ENCODE peak calls at places on chromosomes 6 and 20, in seven cellular contexts. Y is A549; X is hippocampal formation; K is GOT3; F is brain microvascular endothelial cell; C is stimulated activated CD8-positive, alpha-beta memory T cell treated with anti-CD3 and anti-CD28 coated beads, Interleukin-7, amount 100 ng/mL, for 1 hour; L is fibroblast of the aortic adventitia. D is an unnamed sample.

GRCh38 chr20:58623579-58624473 is 27.3 kb upstream of the STX16 start:
- DNase-seq in Y (peak), C (no peak), X (peak), F (peak), K (peak), L (peak), D (no peak)

GRCh38 chr6:170188571-170189001 is 102.3 kb downstream of the DLL1 start:
- DNase-seq in K (no peak), C (no peak), L (no peak), F (no peak), Y (no peak), X (no peak), D (no peak)

GRCh38 chr6:17905611-17906592 is 81.5 kb downstream of the KIF13A start:
- DNase-seq in F (peak), K (no peak), C (no peak), L (peak), X (no peak), Y (no peak), D (no peak)

GRCh38 chr20:4730782-4731181 is 9.1 kb downstream of the PRND start:
- DNase-seq in L (peak), C (no peak), F (no peak), K (no peak), Y (no peak), X (no peak), D (no peak)

GRCh38 chr6:71393471-71393870 is 104.9 kb downstream of the OGFRL1 start:
- DNase-seq in L (peak), C (no peak), X (no peak), K (no peak), F (no peak), Y (no peak), D (no peak)

GRCh38 chr6:152117156-152118129 is 310.0 kb downstream of the ESR1 start:
- DNase-seq in L (peak), X (no peak), Y (no peak), C (no peak), K (no peak), F (no peak), D (no peak)

GRCh38 chr20:23061713-23062561 is 12.5 kb upstream of the THBD start:
- DNase-seq in K (no peak), F (peak), Y (peak), L (peak), C (no peak), X (no peak), D (no peak)

GRCh38 chr6:79676785-79677736 is 45.9 kb downstream of the SH3BGRL2 start:
- DNase-seq in F (no peak), C (no peak), Y (no peak), L (no peak), X (no peak), K (no peak), D (no peak)

GRCh38 chr6:159723259-159723658 is 4.0 kb upstream of the WTAP start:
- DNase-seq in F (no peak), C (no peak), L (no peak), Y (no peak), X (no peak), K (no peak), D (no peak)

GRCh38 chr6:145096846-145097245 is 638.5 kb downstream of the EPM2A start:
- DNase-seq in K (no peak), X (no peak), F (no peak), L (no peak), C (no peak), Y (no peak), D (no peak)

GRCh38 chr6:44672838-44673237 is 285.3 kb downstream of the CDC5L start:
- DNase-seq in Y (no peak), F (no peak), C (no peak), X (no peak), L (no peak), K (no peak), D (no peak)

GRCh38 chr6:76831299-76831698 is 632.0 kb downstream of the HTR1B start:
- DNase-seq in X (no peak), K (no peak), L (no peak), F (no peak), C (no peak), Y (no peak), D (no peak)

GRCh38 chr20:44465001-44465560 is 10.6 kb upstream of the TTPAL start:
- DNase-seq in K (no peak), X (no peak), F (no peak), C (no peak), Y (no peak), L (no peak), D (no peak)

D was measured in central memory CD8-positive, alpha-beta T cell.